ENCODE peak calls at places on chromosomes 5 and 9, in seven cellular contexts. V is right atrium auricular region; Y is small intestine; N is left lung; B is naive thymus-derived CD4-positive, alpha-beta T cell; D is IMR-90; E is right lobe of liver. T is an unnamed sample.
A peak's percentile ranks its signal among the peaks of the same experiment; 100 is the strongest.

GRCh38 chr9:126704157-126704941 is 90.6 kb downstream of the LMX1B start:
- DNase-seq in Y (no peak), D (peak; percentile 46), B (no peak), E (no peak), V (no peak), N (no peak), T (no peak)

GRCh38 chr9:93620881-93621820 is 44.8 kb downstream of the PHF2 start:
- DNase-seq in E (peak; percentile 59), Y (no peak), V (peak; percentile 50), D (no peak), N (no peak), B (no peak), T (no peak)

GRCh38 chr5:78419396-78419795 is 59.0 kb downstream of the SCAMP1 start:
- DNase-seq in D (no peak), E (no peak), B (no peak), N (no peak), Y (no peak), V (no peak), T (no peak)

GRCh38 chr9:82934949-82935348 is 128.0 kb downstream of the RASEF start:
- DNase-seq in N (no peak), V (no peak), Y (peak; percentile 9), E (no peak), B (no peak), D (peak; percentile 49), T (no peak)

GRCh38 chr9:120692901-120693573 is 21.2 kb downstream of the MEGF9 start:
- DNase-seq in N (no peak), E (no peak), B (no peak), V (no peak), Y (no peak), D (peak; percentile 74), T (no peak)

GRCh38 chr9:124259273-124260078 is 1.7 kb downstream of the NEK6 start:
- DNase-seq in E (peak; percentile 87), Y (peak; percentile 81), N (peak; percentile 85), B (no peak), D (peak; percentile 91), V (peak; percentile 86), T (no peak)

GRCh38 chr5:16934123-16934522 is 2.0 kb downstream of the MYO10 start:
- DNase-seq in Y (peak; percentile 81), V (peak; percentile 63), B (no peak), D (peak; percentile 80), N (peak; percentile 59), E (peak; percentile 55), T (no peak)

GRCh38 chr5:150778517-150779396 is at the start of gene SMIM3:
- DNase-seq in E (peak; percentile 87), D (peak; percentile 63), N (peak; percentile 88), Y (peak; percentile 70), V (peak; percentile 86), B (peak; percentile 45), T (peak; percentile 45)

GRCh38 chr9:109253637-109254284 is 67.1 kb downstream of the EPB41L4B start:
- DNase-seq in B (no peak), D (peak; percentile 82), E (peak; percentile 39), N (no peak), V (no peak), Y (no peak), T (no peak)

GRCh38 chr5:51567636-51568035 is 184.4 kb downstream of the ISL1 start:
- DNase-seq in N (no peak), D (no peak), E (no peak), B (no peak), Y (no peak), V (no peak), T (no peak)

DNA sequence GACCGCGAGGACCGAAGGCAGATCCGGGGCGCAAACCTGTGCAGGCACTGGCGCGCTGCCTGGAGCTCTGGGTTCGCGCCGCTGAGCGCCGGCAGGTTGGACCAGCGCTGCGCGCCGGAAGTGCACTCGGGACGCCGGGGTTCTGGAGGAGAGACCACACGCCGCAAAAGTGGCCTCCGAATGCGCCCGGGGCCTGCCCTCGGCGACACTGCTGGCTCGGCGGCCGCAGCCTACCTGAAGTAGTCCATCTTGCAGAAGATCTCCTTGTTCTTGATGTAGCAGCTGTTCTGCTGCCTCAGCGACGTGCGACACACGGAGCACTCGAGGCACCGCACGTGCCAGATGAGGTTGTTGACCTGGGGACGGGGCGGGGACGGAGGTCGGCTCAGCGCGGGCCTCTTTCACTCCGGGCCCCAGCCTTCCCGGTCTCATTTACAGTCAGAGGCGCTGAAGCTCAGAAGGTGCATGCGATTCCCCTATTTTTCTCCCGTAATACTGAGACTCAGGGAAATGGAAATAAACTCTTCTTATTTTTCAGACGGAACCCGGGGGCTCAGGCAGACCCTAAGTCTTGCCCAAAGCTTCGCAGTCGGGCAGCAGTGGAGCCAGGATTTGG is 2.5 kb downstream of the LHX6 start:
- DNase-seq in V (no peak), B (no peak), Y (no peak), D (no peak), E (no peak), N (no peak), T (no peak)
- H3K27me3 ChIP-seq in V (peaks cover 42% of the 10 kb centered on the region), B (no peaks in the 10 kb centered on the region), Y (peaks cover 69% of the 10 kb centered on the region), D (peaks cover 96% of the 10 kb centered on the region), E (peaks cover 1% of the 10 kb centered on the region), N (peaks cover 70% of the 10 kb centered on the region), T (peaks cover 30% of the 10 kb centered on the region)

DNA sequence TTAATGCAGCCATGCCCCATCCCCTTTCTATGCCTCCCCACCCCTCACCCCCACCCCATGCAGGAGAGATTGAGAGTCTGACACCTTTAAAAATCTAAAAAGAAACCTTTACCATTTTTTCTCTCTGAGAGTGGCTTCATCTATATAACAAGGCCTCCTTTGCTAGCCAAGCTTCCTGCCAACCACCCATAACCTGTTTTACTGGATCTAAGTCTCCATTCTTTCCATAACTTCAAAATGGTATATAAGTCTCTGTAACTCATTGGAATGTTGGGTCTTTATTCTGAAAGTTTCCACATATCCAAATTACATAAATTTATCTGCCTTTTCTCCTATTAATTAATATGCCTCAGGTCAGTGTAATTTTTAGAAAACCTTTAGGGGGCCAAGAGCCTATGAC is 1174.0 kb downstream of the MAT2B start:
- DNase-seq in V (no peak), N (no peak), B (no peak), E (no peak), D (no peak), Y (no peak), T (no peak)
- H3K9me3 ChIP-seq in V (no peaks in the 10 kb centered on the region), N (no peaks in the 10 kb centered on the region), B (no peaks in the 10 kb centered on the region), E (no peaks in the 10 kb centered on the region), D (peaks cover 3% of the 10 kb centered on the region), Y (no peaks in the 10 kb centered on the region), T (no peaks in the 10 kb centered on the region)

GRCh38 chr9:22009563-22009867 is 410 bp upstream of the CDKN2B start:
- DNase-seq in B (no peak), V (no peak), E (no peak), D (no peak), N (no peak), Y (no peak), T (no peak)

GRCh38 chr9:22005700-22006605 is 3.2 kb downstream of the CDKN2B start:
- DNase-seq in D (peak; percentile 31), Y (peak; percentile 39), V (no peak), E (no peak), B (no peak), N (no peak), T (no peak)

GRCh38 chr9:22008662-22009562 is at the start of gene CDKN2B:
- DNase-seq in Y (peak; percentile 98), B (peak; percentile 63), V (peak; percentile 93), E (peak; percentile 98), N (peak; percentile 97), D (peak; percentile 94), T (peak; percentile 37)

GRCh38 chr9:22002038-22002437 is 7.1 kb downstream of the CDKN2B start:
- DNase-seq in V (no peak), B (no peak), E (no peak), D (no peak), N (no peak), Y (no peak), T (no peak)

DNA sequence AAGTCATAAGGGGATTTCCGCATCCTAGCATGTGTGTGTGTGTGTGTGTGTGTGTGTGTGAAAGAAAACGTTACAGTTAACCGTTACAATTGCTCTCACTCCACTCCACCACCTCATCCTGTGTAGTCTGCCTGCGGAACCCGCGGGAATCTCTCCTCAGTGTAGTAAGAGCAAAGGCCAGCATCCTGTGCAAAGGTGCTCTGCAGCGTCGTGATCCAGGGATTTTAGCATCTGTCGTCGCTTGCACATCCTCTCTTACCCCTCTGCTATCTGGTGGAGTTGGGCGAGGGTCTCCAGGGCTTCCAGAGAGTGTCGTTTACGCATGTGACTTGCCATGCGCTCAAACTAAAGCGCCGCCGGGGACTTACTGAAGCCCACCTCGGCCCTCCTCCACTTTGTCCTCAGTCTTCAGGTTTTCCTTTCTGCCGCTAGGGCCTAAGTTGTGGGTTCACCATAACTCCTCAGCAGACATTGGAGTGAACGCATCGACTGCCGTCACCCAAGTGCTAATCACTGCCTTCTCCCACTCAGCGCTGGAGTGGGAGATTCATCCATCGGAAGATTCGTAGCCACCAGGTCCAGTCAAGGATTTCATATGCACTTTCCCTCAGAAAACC is 3.9 kb downstream of the CDKN2B start:
- DNase-seq in D (peak; percentile 37), E (no peak), B (no peak), N (no peak), Y (peak; percentile 30), V (no peak), T (no peak)
- H3K4me3 ChIP-seq in D (peak overlapping the region; percentile 26), E (no peak overlapping the region), B (no peak overlapping the region), N (no peak overlapping the region), Y (no peak overlapping the region), V (no peak overlapping the region), T (no peak overlapping the region)

GRCh38 chr9:132556701-132557100 is 25.7 kb upstream of the BARHL1 start:
- DNase-seq in V (no peak), N (no peak), D (no peak), Y (no peak), E (no peak), B (no peak), T (no peak)

GRCh38 chr9:132556226-132556625 is 26.2 kb upstream of the BARHL1 start:
- DNase-seq in Y (no peak), V (no peak), E (no peak), B (no peak), N (no peak), D (no peak), T (no peak)

GRCh38 chr9:132557768-132558167 is 24.6 kb upstream of the BARHL1 start:
- DNase-seq in B (no peak), D (no peak), N (no peak), E (no peak), Y (no peak), V (no peak), T (no peak)

GRCh38 chr9:132555528-132555927 is 26.9 kb upstream of the BARHL1 start:
- DNase-seq in D (no peak), E (no peak), Y (no peak), V (no peak), B (no peak), N (no peak), T (no peak)

GRCh38 chr9:132557159-132557558 is 25.2 kb upstream of the BARHL1 start:
- DNase-seq in N (no peak), E (no peak), Y (no peak), B (no peak), D (no peak), V (no peak), T (no peak)
- H3K27me3 ChIP-seq in N (peaks cover 4% of the 10 kb centered on the region), E (no peaks in the 10 kb centered on the region), Y (no peaks in the 10 kb centered on the region), B (no peaks in the 10 kb centered on the region), D (peaks cover 45% of the 10 kb centered on the region), V (no peaks in the 10 kb centered on the region), T (no peaks in the 10 kb centered on the region)

T was measured in effector memory CD4-positive, alpha-beta T cell.